ENCODE peak calls at places on chromosomes 1 and 21, in nine cellular contexts. X is transverse colon; H is fibroblast of lung; I is CD4-positive, CD25-positive, alpha-beta regulatory T cell; O is neural progenitor cell; U is uterus; N is thoracic aorta; T is Peyer's patch; J is tibial artery. W is an unnamed sample.

GRCh38 chr1:1554926-1555915 is 14.8 kb upstream of the TMEM240 start:
- DNase-seq in X (no peak), H (peak; percentile 85), I (no peak), O (no peak), U (no peak), N (no peak), T (no peak), J (no peak), W (no peak)

GRCh38 chr1:2179283-2180013 is 15.1 kb downstream of the FAAP20 start:
- DNase-seq in X (no peak), H (no peak), I (no peak), O (no peak), U (no peak), N (no peak), T (no peak), J (no peak), W (no peak)

GRCh38 chr1:3525551-3526482 is 71.4 kb downstream of the ARHGEF16 start:
- DNase-seq in X (no peak), H (no peak), I (no peak), O (no peak), U (no peak), N (no peak), T (no peak), J (no peak), W (no peak)

GRCh38 chr1:112935474-112936289 is 20.3 kb downstream of the SLC16A1 start:
- DNase-seq in X (no peak), H (peak; percentile 81), I (peak; percentile 67), O (no peak), U (no peak), N (no peak), T (no peak), J (no peak), W (no peak)

GRCh38 chr1:24951810-24952412 is 21.8 kb upstream of the RUNX3 start:
- DNase-seq in X (no peak), H (no peak), I (no peak), O (no peak), U (no peak), N (no peak), T (no peak), J (no peak), W (no peak)

GRCh38 chr1:13512472-13512871 is 1.3 kb downstream of the LRRC38 start:
- DNase-seq in X (no peak), H (no peak), I (no peak), O (peak; percentile 55), U (no peak), N (no peak), T (no peak), J (no peak), W (no peak)

GRCh38 chr1:22790232-22791008 is 79.8 kb downstream of the EPHB2 start:
- DNase-seq in X (peak; percentile 76), H (no peak), I (no peak), O (no peak), U (no peak), N (no peak), T (no peak), J (no peak), W (no peak)

GRCh38 chr1:68600049-68600661 is 103.3 kb upstream of the DEPDC1 start:
- DNase-seq in X (no peak), H (peak; percentile 1), I (no peak), O (peak; percentile 54), U (no peak), N (no peak), T (no peak), J (no peak), W (no peak)

GRCh38 chr1:240084749-240085148 is 6.9 kb upstream of the FMN2 start:
- DNase-seq in X (no peak), H (no peak), I (no peak), O (no peak), U (no peak), N (no peak), T (no peak), J (no peak), W (no peak)

GRCh38 chr21:43989401-43989800 is 22.7 kb upstream of the TRAPPC10 start:
- DNase-seq in X (no peak), H (no peak), I (no peak), O (no peak), U (no peak), N (no peak), T (no peak), J (no peak), W (no peak)

GRCh38 chr21:45507888-45508508 is 34.2 kb downstream of the SLC19A1 start:
- DNase-seq in X (no peak), H (no peak), I (no peak), O (no peak), U (no peak), N (no peak), T (no peak), J (no peak), W (no peak)

GRCh38 chr1:84156210-84156621 is 12.1 kb downstream of the PRKACB start:
- DNase-seq in X (no peak), H (peak; percentile 93), I (no peak), O (no peak), U (no peak), N (no peak), T (no peak), J (no peak), W (no peak)

GRCh38 chr1:6734579-6735397 is 33.2 kb upstream of the DNAJC11 start:
- DNase-seq in X (no peak), H (peak; percentile 21), I (no peak), O (no peak), U (no peak), N (no peak), T (no peak), J (no peak), W (no peak)

GRCh38 chr1:1534401-1535145 is 5.9 kb downstream of the TMEM240 start:
- DNase-seq in X (no peak), H (no peak), I (no peak), O (no peak), U (no peak), N (no peak), T (no peak), J (no peak), W (no peak)

GRCh38 chr1:1287288-1288110 is 7.3 kb downstream of the SCNN1D start:
- DNase-seq in X (no peak), H (no peak), I (no peak), O (no peak), U (no peak), N (no peak), T (no peak), J (no peak), W (no peak)

GRCh38 chr21:35294231-35294898 is 245.3 kb upstream of the RUNX1 start:
- DNase-seq in X (peak; percentile 78), H (no peak), I (no peak), O (peak; percentile 21), U (no peak), N (no peak), T (no peak), J (no peak), W (peak; percentile 61)
- H3K27ac ChIP-seq in X (peak overlapping the region; percentile 56), H (no peak overlapping the region), I (no peak overlapping the region), O (no peak overlapping the region), U (no peak overlapping the region), N (no peak overlapping the region), T (no peak overlapping the region), J (no peak overlapping the region), W (peak overlapping the region; percentile 90)

DNA sequence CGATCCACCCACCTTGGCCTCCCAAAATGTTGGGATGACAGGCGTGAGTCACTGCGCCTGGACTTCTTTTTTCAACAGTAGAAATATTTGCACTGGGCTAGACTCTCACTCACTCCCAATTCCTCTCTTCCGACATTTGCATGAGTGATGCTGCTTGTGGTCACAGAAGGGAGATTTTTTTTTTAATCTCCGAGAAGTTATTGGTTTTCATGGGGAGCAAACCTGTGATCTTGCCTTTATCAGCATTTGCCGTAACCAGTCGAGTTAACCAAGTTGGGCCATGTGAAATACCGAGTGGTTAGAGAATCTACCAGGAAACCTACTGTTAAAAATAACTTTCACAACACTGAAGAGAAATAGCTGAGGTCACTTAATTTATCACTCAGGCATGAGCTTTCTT is 21.0 kb downstream of the ERG start:
- DNase-seq in X (no peak), H (peak; percentile 95), I (no peak), O (no peak), U (no peak), N (no peak), T (no peak), J (no peak), W (no peak)
- H3K4me1 ChIP-seq in X (peaks cover 7% of the 10 kb centered on the region), H (no peaks in the 10 kb centered on the region), I (no peaks in the 10 kb centered on the region), O (no peaks in the 10 kb centered on the region), U (no peaks in the 10 kb centered on the region), N (peaks cover 73% of the 10 kb centered on the region), T (no peaks in the 10 kb centered on the region), J (no peaks in the 10 kb centered on the region), W (no peaks in the 10 kb centered on the region)

DNA sequence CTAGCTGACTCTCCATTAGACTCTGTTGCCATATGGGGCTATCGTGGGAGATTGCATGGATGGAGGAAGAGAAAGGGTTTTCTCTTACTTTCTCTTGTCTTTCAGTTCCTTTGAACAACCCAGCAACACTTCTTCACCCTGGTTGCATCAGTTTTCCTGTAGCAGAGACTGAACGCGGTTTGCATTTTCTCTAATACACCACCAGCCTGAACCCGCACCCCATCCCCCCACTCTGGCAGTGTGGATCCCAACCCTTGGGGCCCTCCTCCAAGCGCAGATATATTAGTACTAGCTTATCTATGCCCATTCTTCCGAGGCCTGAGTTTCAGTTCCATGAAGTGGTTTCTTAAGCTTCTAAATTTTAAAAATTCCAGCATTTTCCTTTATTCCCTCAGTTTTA is 12.6 kb downstream of the DR1 start:
- DNase-seq in X (no peak), H (no peak), I (no peak), O (no peak), U (no peak), N (no peak), T (no peak), J (no peak), W (no peak)
- H3K27ac ChIP-seq in X (no peak overlapping the region), H (no peak overlapping the region), I (no peak overlapping the region), O (no peak overlapping the region), U (no peak overlapping the region), N (no peak overlapping the region), T (no peak overlapping the region), J (no peak overlapping the region), W (no peak overlapping the region)

DNA sequence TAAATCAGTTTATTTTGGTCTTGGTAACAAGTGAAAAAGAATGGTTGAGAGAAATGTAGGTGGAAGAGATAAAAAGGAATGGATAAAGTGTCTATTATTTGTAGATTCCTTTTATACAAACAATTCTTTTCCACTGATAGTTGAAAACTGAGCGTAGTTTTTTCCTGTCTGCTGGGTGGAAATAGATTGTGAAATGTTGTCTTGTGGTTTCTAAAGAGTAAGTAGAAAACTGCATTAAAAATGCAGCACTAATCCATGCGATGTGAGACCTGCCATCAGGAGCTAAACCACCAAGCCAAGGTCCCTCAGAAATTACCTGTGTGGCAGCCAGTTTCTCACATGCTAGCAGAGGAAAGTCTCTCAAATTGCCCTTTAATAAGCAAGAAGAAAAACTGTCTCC is 103.2 kb upstream of the SLC44A3 start:
- DNase-seq in X (no peak), H (peak; percentile 19), I (no peak), O (no peak), U (no peak), N (no peak), T (no peak), J (no peak), W (no peak)
- H3K4me1 ChIP-seq in X (peaks cover 5% of the 10 kb centered on the region), H (peaks cover 2% of the 10 kb centered on the region), I (no peaks in the 10 kb centered on the region), O (no peaks in the 10 kb centered on the region), U (no peaks in the 10 kb centered on the region), N (no peaks in the 10 kb centered on the region), T (no peaks in the 10 kb centered on the region), J (no peaks in the 10 kb centered on the region), W (no peaks in the 10 kb centered on the region)

DNA sequence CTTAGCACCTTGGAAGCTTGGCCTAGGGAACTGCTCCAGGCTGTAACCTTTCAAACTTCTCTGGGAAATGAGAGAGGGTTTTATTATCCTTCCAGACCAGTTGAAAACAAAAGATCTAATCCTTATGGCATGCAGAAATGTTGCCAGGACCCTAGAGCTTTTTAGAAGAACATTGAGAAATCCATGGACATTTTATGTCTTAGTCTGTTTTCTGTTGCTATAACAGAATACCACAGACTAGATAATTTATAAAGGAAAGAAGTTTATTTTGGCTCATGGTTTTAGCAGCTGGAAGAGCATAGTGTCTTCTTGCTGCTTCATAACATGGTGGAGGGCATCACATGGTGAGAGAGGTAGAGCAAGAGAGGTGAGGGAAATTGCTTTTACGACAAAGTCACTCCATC is 25.8 kb downstream of the OSBPL9 start:
- DNase-seq in X (no peak), H (peak; percentile 93), I (no peak), O (no peak), U (peak; percentile 86), N (no peak), T (no peak), J (no peak), W (no peak)
- H3K27ac ChIP-seq in X (peak overlapping the region; percentile 76), H (peak overlapping the region; percentile 72), I (no peak overlapping the region), O (no peak overlapping the region), U (peak overlapping the region; percentile 93), N (peak overlapping the region; percentile 75), T (peak overlapping the region; percentile 46), J (peak overlapping the region; percentile 90), W (peak overlapping the region; percentile 95)